ENCODE peak calls at places on chromosomes 5 and 9, in four cellular contexts. F is NCI-H1417; L is activated CD8-positive, alpha-beta memory T cell treated with anti-CD3 and anti-CD28 coated beads, Interleukin-2, amount 50 U/mL, for 48 hours; K is astrocyte of the hippocampus. Z is an unnamed sample.

GRCh38 chr9:83432104-83432627 is 106.0 kb downstream of the FRMD3 start:
- DNase-seq in F (no peak), L (no peak), K (peak; percentile 99), Z (no peak)

GRCh38 chr9:124392254-124392653 is 23.0 kb downstream of the PSMB7 start:
- DNase-seq in F (no peak), L (no peak), K (no peak), Z (no peak)

GRCh38 chr5:95853490-95853889 is 31.0 kb upstream of the GLRX start:
- DNase-seq in F (no peak), L (peak; percentile 42), K (no peak), Z (no peak)

GRCh38 chr9:120904061-120904998 is 22.3 kb downstream of the TRAF1 start:
- DNase-seq in F (no peak), L (no peak), K (no peak), Z (no peak)

GRCh38 chr9:16368425-16369087 is 501.9 kb downstream of the BNC2 start:
- DNase-seq in F (no peak), L (no peak), K (peak; percentile 28), Z (no peak)

GRCh38 chr5:21862986-21863385 is 990.2 kb downstream of the CDH12 start:
- DNase-seq in F (peak; percentile 86), L (no peak), K (no peak), Z (no peak)

GRCh38 chr9:109914280-109915027 is 134.5 kb downstream of the PALM2AKAP2 start:
- DNase-seq in F (no peak), L (no peak), K (peak; percentile 94), Z (no peak)

GRCh38 chr9:89674667-89675402 is 70.0 kb downstream of the GADD45G start:
- DNase-seq in F (peak; percentile 61), L (no peak), K (peak; percentile 56), Z (no peak)

GRCh38 chr5:180099733-180100611 is 28.4 kb upstream of the RNF130 start:
- DNase-seq in F (no peak), L (peak; percentile 42), K (no peak), Z (no peak)

GRCh38 chr9:129828051-129828450 is 4.1 kb upstream of the TOR1A start:
- DNase-seq in F (no peak), L (no peak), K (no peak), Z (no peak)

GRCh38 chr9:99833735-99834134 is 12.1 kb downstream of the NR4A3 start:
- DNase-seq in F (no peak), L (no peak), K (no peak), Z (no peak)

GRCh38 chr5:72661405-72661804 is 154.2 kb upstream of the ZNF366 start:
- DNase-seq in F (no peak), L (no peak), K (peak; percentile 41), Z (no peak)

GRCh38 chr9:77421506-77422265 is 226.4 kb downstream of the GNA14 start:
- DNase-seq in F (no peak), L (no peak), K (peak; percentile 35), Z (no peak)

GRCh38 chr9:134970719-134971118 is 53.0 kb upstream of the FCN1 start:
- DNase-seq in F (no peak), L (no peak), K (no peak), Z (no peak)

GRCh38 chr5:58759745-58760144 is 176.9 kb downstream of the RAB3C start:
- DNase-seq in F (no peak), L (no peak), K (no peak), Z (no peak)

GRCh38 chr5:149658299-149658698 is 71.8 kb upstream of the PPARGC1B start:
- DNase-seq in F (no peak), L (no peak), K (no peak), Z (no peak)

GRCh38 chr5:88145603-88146467 is 122.8 kb downstream of the TMEM161B start:
- DNase-seq in F (no peak), L (no peak), K (peak; percentile 74), Z (no peak)

GRCh38 chr5:73007051-73007450 is 51.2 kb downstream of the FCHO2 start:
- DNase-seq in F (no peak), L (no peak), K (peak; percentile 17), Z (no peak)

GRCh38 chr9:90921104-90921503 is 119.5 kb downstream of the SYK start:
- DNase-seq in F (peak; percentile 58), L (no peak), K (peak; percentile 44), Z (no peak)

GRCh38 chr5:45093377-45093776 is 284.6 kb downstream of the MRPS30 start:
- DNase-seq in F (no peak), L (no peak), K (peak; percentile 7), Z (no peak)

GRCh38 chr9:123064662-123065061 is 31.2 kb downstream of the GPR21 start:
- DNase-seq in F (no peak), L (no peak), K (peak; percentile 33), Z (no peak)

GRCh38 chr5:1161832-1162229 is 39.6 kb upstream of the SLC6A19 start:
- DNase-seq in F (no peak), L (no peak), K (peak; percentile 71), Z (no peak)

GRCh38 chr9:7266911-7267555 is 509.3 kb downstream of the KDM4C start:
- DNase-seq in F (peak; percentile 93), L (no peak), K (peak; percentile 28), Z (peak; percentile 13)

GRCh38 chr9:93468763-93469456 is 15.5 kb upstream of the FAM120AOS start:
- DNase-seq in F (no peak), L (no peak), K (peak; percentile 12), Z (peak; percentile 75)

GRCh38 chr5:180274695-180275094 is 17.2 kb downstream of the MAPK9 start:
- DNase-seq in F (no peak), L (no peak), K (no peak), Z (no peak)

GRCh38 chr5:162852145-162852544 is 585.2 kb upstream of the CCNG1 start:
- DNase-seq in F (no peak), L (no peak), K (no peak), Z (no peak)

GRCh38 chr5:2997179-2997578 is 245.7 kb upstream of the IRX2 start:
- DNase-seq in F (no peak), L (no peak), K (no peak), Z (no peak)

GRCh38 chr9:37029304-37029775 is 4.7 kb downstream of the PAX5 start:
- DNase-seq in F (no peak), L (no peak), K (no peak), Z (no peak)

GRCh38 chr5:127878174-127878750 is 175.1 kb downstream of the CCDC192 start:
- DNase-seq in F (peak; percentile 35), L (no peak), K (peak; percentile 51), Z (peak; percentile 67)

GRCh38 chr9:90433398-90433890 is 209.2 kb downstream of the DIRAS2 start:
- DNase-seq in F (peak; percentile 65), L (no peak), K (peak; percentile 85), Z (peak; percentile 60)

GRCh38 chr5:151007430-151008123 is 12.8 kb upstream of the GPX3 start:
- DNase-seq in F (no peak), L (no peak), K (no peak), Z (no peak)

GRCh38 chr5:171541380-171541779 is 121.9 kb downstream of the FGF18 start:
- DNase-seq in F (no peak), L (no peak), K (no peak), Z (peak; percentile 5)

GRCh38 chr5:147223951-147224791 is 10.7 kb upstream of the STK32A start:
- DNase-seq in F (peak; percentile 45), L (no peak), K (peak; percentile 69), Z (peak; percentile 26)

GRCh38 chr9:92325991-92326500 is 293 bp downstream of the CENPP start:
- DNase-seq in F (no peak), L (no peak), K (no peak), Z (no peak)

Z was measured in HEK293T.